ENCODE peak calls at places on chromosome 10, in seven cellular contexts. J is activated gamma-delta T cell treated with Interleukin-2 at 50 U/mL for 16 hours, U is upper lobe of right lung, T is neuronal stem cell, B is left colon, I is WTC11, D is Right ventricle myocardium inferior. Y is an unnamed sample.

GRCh38 chr10:1515121-1515779 is 222.1 kb downstream of the ADARB2 start:
- DNase-seq in J (no peak), U (no peak), T (no peak), B (no peak), I (no peak), D (no peak), Y (no peak)

GRCh38 chr10:43292745-43293676 is 26.1 kb upstream of the RASGEF1A start:
- DNase-seq in J (peak), U (no peak), T (peak), B (peak), I (peak), D (no peak), Y (peak)

GRCh38 chr10:118173326-118173725 is 126.6 kb upstream of the RAB11FIP2 start:
- DNase-seq in J (no peak), U (no peak), T (no peak), B (no peak), I (no peak), D (no peak), Y (no peak)

GRCh38 chr10:102629661-102630614 is 14.3 kb upstream of the TRIM8 start:
- DNase-seq in J (no peak), U (peak), T (peak), B (no peak), I (peak), D (peak), Y (no peak)

GRCh38 chr10:120574986-120575385 is 118.0 kb downstream of the PLPP4 start:
- DNase-seq in J (no peak), U (no peak), T (no peak), B (no peak), I (no peak), D (no peak), Y (no peak)

GRCh38 chr10:52551036-52551435 is 221.5 kb downstream of the MBL2 start:
- DNase-seq in J (no peak), U (no peak), T (no peak), B (no peak), I (no peak), D (no peak), Y (no peak)

GRCh38 chr10:4167216-4167615 is 382.2 kb upstream of the KLF6 start:
- DNase-seq in J (no peak), U (no peak), T (no peak), B (no peak), I (no peak), D (no peak), Y (no peak)

GRCh38 chr10:14530465-14530864 is 199.7 kb upstream of the FRMD4A start:
- DNase-seq in J (no peak), U (no peak), T (no peak), B (no peak), I (no peak), D (no peak), Y (no peak)

GRCh38 chr10:99859585-99859984 is 77.1 kb downstream of the ABCC2 start:
- DNase-seq in J (no peak), U (no peak), T (no peak), B (no peak), I (peak), D (no peak), Y (peak)

GRCh38 chr10:99304027-99304856 is 24.9 kb upstream of the CNNM1 start:
- DNase-seq in J (no peak), U (no peak), T (no peak), B (no peak), I (no peak), D (no peak), Y (peak)

GRCh38 chr10:32417906-32418547 is 27.9 kb upstream of the CCDC7 start:
- DNase-seq in J (no peak), U (no peak), T (no peak), B (no peak), I (no peak), D (no peak), Y (no peak)

GRCh38 chr10:2949948-2950354 is 117.4 kb upstream of the PFKP start:
- DNase-seq in J (no peak), U (no peak), T (no peak), B (no peak), I (no peak), D (no peak), Y (no peak)

GRCh38 chr10:117763528-117763927 is 221.0 kb downstream of the EMX2 start:
- DNase-seq in J (no peak), U (no peak), T (no peak), B (no peak), I (no peak), D (no peak), Y (no peak)

GRCh38 chr10:106557951-106558733 is 606.4 kb downstream of the SORCS1 start:
- DNase-seq in J (no peak), U (no peak), T (no peak), B (no peak), I (no peak), D (no peak), Y (no peak)

GRCh38 chr10:79063661-79064490 is 4.9 kb upstream of the ZMIZ1 start:
- DNase-seq in J (no peak), U (peak), T (no peak), B (peak), I (no peak), D (peak), Y (no peak)

GRCh38 chr10:11178606-11179221 is 161.0 kb downstream of the CELF2 start:
- DNase-seq in J (peak), U (no peak), T (no peak), B (peak), I (no peak), D (no peak), Y (peak)